ENCODE peak calls at places on chromosomes 5 and 9, in six cellular contexts. Z is NCI-H1436; T is suprapubic skin; L is stimulated activated CD8-positive, alpha-beta memory T cell treated with anti-CD3 and anti-CD28 coated beads, Interleukin-7, amount 100 ng/mL, for 1 hour; R is caudate nucleus; H is OCI-LY7. U is an unnamed sample.

GRCh38 chr5:2378976-2379375 is 372.5 kb downstream of the IRX2 start:
- DNase-seq in Z (no peak), L (no peak), R (no peak), T (no peak), H (no peak), U (no peak)

GRCh38 chr5:151063590-151063989 is 17.2 kb downstream of the TNIP1 start:
- DNase-seq in H (no peak), R (no peak), Z (no peak), T (no peak), L (no peak), U (no peak)

GRCh38 chr9:107982735-107983134 is 493.2 kb upstream of the KLF4 start:
- DNase-seq in H (no peak), Z (no peak), L (no peak), T (no peak), R (no peak), U (no peak)

GRCh38 chr9:84136119-84136868 is 155.7 kb downstream of the RMI1 start:
- DNase-seq in T (no peak), Z (peak), L (no peak), R (no peak), H (no peak), U (no peak)

GRCh38 chr5:52754051-52754450 is 33.7 kb upstream of the ITGA1 start:
- DNase-seq in T (no peak), L (no peak), Z (no peak), R (no peak), H (no peak), U (no peak)

GRCh38 chr5:81081461-81081835 is 121.3 kb downstream of the RASGRF2 start:
- DNase-seq in R (peak), L (no peak), Z (no peak), H (no peak), T (no peak), U (no peak)

GRCh38 chr5:169637085-169637855 is at the start of gene DOCK2:
- DNase-seq in R (no peak), H (peak), T (peak), Z (no peak), L (peak), U (peak)

GRCh38 chr9:110101531-110102161 is 106.3 kb downstream of the C9orf152 start:
- DNase-seq in T (no peak), H (peak), R (no peak), L (no peak), Z (no peak), U (peak)

GRCh38 chr9:107685901-107686300 is 196.3 kb upstream of the KLF4 start:
- DNase-seq in R (no peak), T (no peak), L (no peak), H (no peak), Z (peak), U (no peak)

GRCh38 chr5:68344447-68345111 is 129.0 kb downstream of the PIK3R1 start:
- DNase-seq in L (no peak), H (no peak), T (no peak), R (no peak), Z (no peak), U (no peak)

GRCh38 chr5:176737746-176738699 is 72.3 kb upstream of the UNC5A start:
- DNase-seq in R (no peak), Z (no peak), H (no peak), L (no peak), T (peak), U (no peak)